ENCODE peak calls at places on chromosomes 7 and 10, in nine cellular contexts. F is RWPE1; E is CD8-positive, alpha-beta memory T cell; H is aorta; S is right cardiac atrium; Y is pancreas; I is AG04450; R is thoracic aorta; U is CD8-positive, alpha-beta T cell. A is an unnamed sample.

GRCh38 chr7:86116-86515 is 106.3 kb upstream of the FAM20C start:
- DNase-seq in E (no peak), U (no peak), Y (no peak), S (peak), I (no peak), F (no peak), R (no peak), H (peak), A (no peak)

GRCh38 chr10:60883187-60883586 is 60.8 kb downstream of the RHOBTB1 start:
- DNase-seq in F (peak), E (no peak), Y (no peak), I (no peak), R (no peak), U (no peak), S (no peak), H (no peak), A (no peak)

GRCh38 chr7:151439855-151440798 is at the start of gene CRYGN:
- DNase-seq in R (no peak), H (peak), I (no peak), E (no peak), Y (peak), U (no peak), S (no peak), F (no peak), A (no peak)

GRCh38 chr10:13945760-13946460 is 359.1 kb downstream of the PRPF18 start:
- DNase-seq in Y (no peak), F (no peak), R (no peak), H (peak), S (peak), U (no peak), I (no peak), E (no peak), A (no peak)

GRCh38 chr7:77538908-77539212 is 1.8 kb downstream of the PTPN12 start:
- DNase-seq in S (no peak), I (no peak), R (no peak), F (no peak), E (no peak), U (no peak), H (no peak), Y (no peak), A (no peak)

GRCh38 chr10:23270531-23270930 is 74.1 kb downstream of the C10orf67 start:
- DNase-seq in I (no peak), F (no peak), E (no peak), U (no peak), S (no peak), Y (no peak), H (no peak), R (no peak), A (no peak)

GRCh38 chr7:11584406-11585031 is 247.5 kb downstream of the THSD7A start:
- DNase-seq in F (no peak), S (no peak), H (no peak), I (no peak), U (no peak), Y (no peak), E (no peak), R (no peak), A (no peak)

GRCh38 chr7:79529896-79530235 is 76.4 kb upstream of the MAGI2 start:
- DNase-seq in Y (no peak), R (no peak), H (no peak), S (no peak), E (no peak), U (no peak), F (no peak), I (no peak), A (no peak)

GRCh38 chr10:6239213-6239991 is 36.7 kb downstream of the PFKFB3 start:
- DNase-seq in Y (no peak), E (peak), R (peak), F (peak), I (peak), U (peak), S (no peak), H (no peak), A (peak)

GRCh38 chr10:43250925-43251663 is 15.8 kb downstream of the RASGEF1A start:
- DNase-seq in S (no peak), E (peak), U (peak), R (no peak), Y (peak), I (no peak), H (peak), F (no peak), A (no peak)

GRCh38 chr7:140672382-140673062 is at the start of gene ADCK2:
- DNase-seq in U (peak), R (no peak), Y (peak), H (peak), E (peak), I (no peak), F (peak), S (peak), A (peak)

GRCh38 chr10:19702215-19702614 is 114.0 kb upstream of the PLXDC2 start:
- DNase-seq in Y (no peak), E (no peak), H (no peak), U (no peak), S (no peak), I (no peak), F (peak), R (no peak), A (no peak)

GRCh38 chr7:150727381-150727780 is 9.8 kb upstream of the GIMAP5 start:
- DNase-seq in I (no peak), Y (no peak), R (no peak), U (no peak), H (no peak), S (no peak), E (no peak), F (no peak), A (no peak)

GRCh38 chr7:113790025-113790424 is 128.8 kb downstream of the PPP1R3A start:
- DNase-seq in Y (no peak), S (peak), I (no peak), H (no peak), E (no peak), U (no peak), F (no peak), R (no peak), A (no peak)

GRCh38 chr7:137954614-137955013 is 47.3 kb downstream of the CREB3L2 start:
- DNase-seq in F (no peak), Y (no peak), E (no peak), I (no peak), S (no peak), H (no peak), U (no peak), R (no peak), A (no peak)

GRCh38 chr10:79315602-79315920 is 31.7 kb upstream of the PPIF start:
- DNase-seq in Y (peak), R (no peak), E (no peak), H (no peak), U (no peak), S (no peak), I (no peak), F (no peak), A (no peak)

GRCh38 chr10:79313320-79313719 is 33.9 kb upstream of the PPIF start:
- DNase-seq in I (no peak), F (no peak), U (no peak), E (no peak), S (no peak), H (no peak), Y (peak), R (no peak), A (no peak)

GRCh38 chr10:79314761-79315601 is 32.3 kb upstream of the PPIF start:
- DNase-seq in H (no peak), E (no peak), S (peak), Y (peak), U (no peak), F (no peak), I (no peak), R (no peak), A (no peak)

GRCh38 chr10:79312601-79313187 is 34.6 kb upstream of the PPIF start:
- DNase-seq in H (no peak), Y (peak), I (no peak), R (no peak), F (no peak), E (no peak), S (no peak), U (no peak), A (peak)

DNA sequence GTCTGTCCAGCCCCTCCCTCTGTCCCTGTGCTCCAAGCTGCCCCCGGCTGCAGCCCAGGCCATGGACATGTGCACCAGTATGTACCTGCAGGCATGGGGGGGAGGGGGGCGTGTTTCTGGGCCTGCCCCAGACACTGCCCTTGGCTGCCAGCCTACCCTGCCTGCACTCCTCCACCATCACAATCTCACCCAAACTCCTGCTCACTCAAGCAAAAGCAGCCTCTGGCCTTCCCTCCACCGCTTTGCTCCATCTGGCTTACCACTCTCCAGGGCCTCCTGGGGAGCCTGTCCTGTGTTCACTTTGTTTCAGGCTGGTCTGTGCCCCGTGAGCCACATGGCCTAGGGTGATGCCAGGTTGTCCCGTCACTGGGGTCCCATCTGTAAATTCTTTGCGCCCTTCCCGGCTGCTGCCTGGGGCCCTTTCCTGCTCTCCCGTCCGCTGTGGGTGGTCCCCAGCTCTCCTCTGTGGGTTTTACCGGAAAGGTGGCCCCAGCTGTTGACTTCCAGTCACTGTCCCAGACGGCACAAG is 33.3 kb upstream of the PPIF start:
- DNase-seq in Y (peak), I (no peak), S (peak), U (no peak), H (no peak), E (no peak), F (no peak), R (no peak), A (no peak)
- H3K27ac ChIP-seq in Y (no peak), I (no peak), S (no peak), U (no peak), H (no peak), E (no peak), F (peak), R (no peak), A (no peak)

GRCh38 chr7:27176343-27176731 is 2.2 kb upstream of the HOXA10 start:
- DNase-seq in R (no peak), H (no peak), U (no peak), Y (no peak), S (peak), F (no peak), I (no peak), E (peak), A (no peak)
- H3K27ac ChIP-seq in R (no peak), H (no peak), U (no peak), Y (no peak), S (no peak), F (peak), I (no peak), E (no peak), A (no peak)

GRCh38 chr7:42479452-42480303 is 242.7 kb upstream of the GLI3 start:
- DNase-seq in Y (no peak), R (no peak), U (no peak), E (no peak), I (no peak), H (no peak), F (no peak), S (no peak), A (no peak)
- H3K27ac ChIP-seq in Y (no peak), R (no peak), U (no peak), E (no peak), I (no peak), H (no peak), F (no peak), S (no peak), A (no peak)

GRCh38 chr10:30459283-30459682 is 25.3 kb downstream of the MAP3K8 start:
- DNase-seq in E (no peak), Y (no peak), F (no peak), H (peak), U (no peak), S (peak), I (no peak), R (no peak), A (no peak)
- H3K27ac ChIP-seq in E (no peak), Y (no peak), F (no peak), H (no peak), U (no peak), S (no peak), I (no peak), R (peak), A (no peak)

DNA sequence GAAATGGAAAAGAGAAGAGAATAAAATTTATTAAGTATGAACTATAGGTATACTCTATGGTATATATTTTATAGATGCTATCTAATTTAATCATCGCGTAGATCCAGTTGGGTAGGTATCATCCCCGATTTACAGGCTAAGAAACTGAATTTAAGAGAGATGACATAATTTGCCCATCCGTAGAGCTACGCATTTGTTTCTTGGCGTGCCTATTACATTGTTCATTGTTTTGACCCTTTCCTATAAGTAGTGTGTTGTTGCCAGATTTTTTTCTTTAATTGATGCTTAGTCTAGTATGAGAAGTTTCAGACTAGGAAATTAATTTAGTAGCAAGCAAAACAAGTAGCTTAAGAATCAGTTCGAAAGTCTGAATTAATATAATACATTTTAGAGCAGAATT is 205.7 kb upstream of the NPSR1 start:
- DNase-seq in H (no peak), U (no peak), I (no peak), E (no peak), F (no peak), S (no peak), Y (no peak), R (no peak), A (no peak)
- H3K27ac ChIP-seq in H (no peak), U (no peak), I (no peak), E (no peak), F (no peak), S (no peak), Y (no peak), R (no peak), A (no peak)

DNA sequence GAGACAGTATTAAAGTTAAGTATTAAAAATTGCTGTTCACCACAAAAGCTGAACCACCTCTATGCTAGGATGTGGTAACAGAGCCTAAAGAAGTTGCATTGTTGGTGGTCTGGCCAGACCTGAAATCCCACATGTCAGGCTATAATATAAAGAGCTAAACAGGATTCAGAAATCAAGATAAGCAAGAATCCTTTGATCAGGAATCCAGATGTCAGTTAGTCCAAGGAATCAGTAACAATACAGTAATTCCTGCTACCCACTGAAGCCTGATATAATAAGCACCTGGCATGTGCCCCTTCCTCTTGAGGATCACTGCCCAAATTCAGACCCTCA is 48.9 kb downstream of the ZNF277 start:
- DNase-seq in F (no peak), E (no peak), S (no peak), H (no peak), Y (no peak), R (no peak), U (no peak), I (no peak), A (no peak)
- H3K27ac ChIP-seq in F (no peak), E (no peak), S (no peak), H (no peak), Y (no peak), R (no peak), U (no peak), I (no peak), A (no peak)